ENCODE peak calls at places on chromosomes 6 and 20, in eight cellular contexts. G, Y, J, E, S, A, W and M are unnamed samples. For H3K4me1 and H3K9me2, the result is how much of the 10 kb centered on the place peaks cover.

GRCh38 chr20:32191873-32192272 is 15.7 kb downstream of the PLAGL2 start:
- DNase-seq in G (no peak), Y (no peak), J (no peak), E (no peak), S (no peak), A (no peak), W (no peak), M (no peak)

GRCh38 chr6:168134399-168135201 is 55.6 kb upstream of the FRMD1 start:
- DNase-seq in G (no peak), Y (no peak), J (no peak), E (no peak), S (no peak), A (no peak), W (no peak), M (no peak)

GRCh38 chr6:26199057-26199772 is 112.0 kb downstream of the HFE start:
- DNase-seq in G (peak), Y (peak), J (peak), E (peak), S (peak), A (peak), W (peak), M (peak)

GRCh38 chr6:55643868-55644267 is 64.9 kb upstream of the HMGCLL1 start:
- DNase-seq in G (no peak), Y (no peak), J (no peak), E (no peak), S (no peak), A (no peak), W (no peak), M (peak)

GRCh38 chr20:49247792-49248191 is 28.6 kb downstream of the DDX27 start:
- DNase-seq in G (no peak), Y (no peak), J (no peak), E (no peak), S (no peak), A (no peak), W (no peak), M (no peak)

GRCh38 chr6:157546366-157546765 is 165.4 kb downstream of the ZDHHC14 start:
- DNase-seq in G (no peak), Y (no peak), J (no peak), E (no peak), S (no peak), A (peak), W (no peak), M (no peak)

GRCh38 chr6:16057411-16057810 is 71.5 kb upstream of the MYLIP start:
- DNase-seq in G (no peak), Y (no peak), J (no peak), E (no peak), S (no peak), A (no peak), W (no peak), M (peak)

GRCh38 chr6:168087436-168088160 is 8.6 kb upstream of the FRMD1 start:
- DNase-seq in G (no peak), Y (no peak), J (no peak), E (no peak), S (no peak), A (no peak), W (no peak), M (no peak)

GRCh38 chr20:9514461-9515210 is at the start of gene LAMP5:
- DNase-seq in G (no peak), Y (no peak), J (peak), E (no peak), S (peak), A (peak), W (peak), M (peak)

GRCh38 chr6:113178349-113178748 is 678.8 kb upstream of the MARCKS start:
- DNase-seq in G (no peak), Y (no peak), J (no peak), E (no peak), S (no peak), A (no peak), W (no peak), M (peak)

GRCh38 chr6:10722570-10722819 is 375 bp upstream of the TMEM14C start:
- DNase-seq in G (no peak), Y (no peak), J (no peak), E (no peak), S (no peak), A (no peak), W (no peak), M (no peak)

GRCh38 chr20:42392417-42392816 is 774.2 kb upstream of the CHD6 start:
- DNase-seq in G (no peak), Y (no peak), J (no peak), E (no peak), S (no peak), A (no peak), W (no peak), M (no peak)

GRCh38 chr6:164152611-164153010 is 738.1 kb downstream of the QKI start:
- DNase-seq in G (no peak), Y (no peak), J (no peak), E (no peak), S (no peak), A (no peak), W (no peak), M (no peak)

GRCh38 chr6:164148789-164149188 is 734.3 kb downstream of the QKI start:
- DNase-seq in G (no peak), Y (no peak), J (no peak), E (no peak), S (no peak), A (no peak), W (no peak), M (no peak)

GRCh38 chr6:164151161-164151728 is 736.7 kb downstream of the QKI start:
- DNase-seq in G (no peak), Y (no peak), J (no peak), E (no peak), S (no peak), A (no peak), W (no peak), M (no peak)

GRCh38 chr6:164151762-164152161 is 737.2 kb downstream of the QKI start:
- DNase-seq in G (no peak), Y (no peak), J (no peak), E (no peak), S (no peak), A (no peak), W (no peak), M (no peak)

GRCh38 chr6:164150221-164150620 is 735.7 kb downstream of the QKI start:
- DNase-seq in G (no peak), Y (no peak), J (no peak), E (no peak), S (no peak), A (no peak), W (no peak), M (no peak)
- TF ChIP-seq CTCF in G (no peak), Y (no peak), J (no peak), E (no peak), S (no peak), A (no peak), W (no peak), M (no peak)

DNA sequence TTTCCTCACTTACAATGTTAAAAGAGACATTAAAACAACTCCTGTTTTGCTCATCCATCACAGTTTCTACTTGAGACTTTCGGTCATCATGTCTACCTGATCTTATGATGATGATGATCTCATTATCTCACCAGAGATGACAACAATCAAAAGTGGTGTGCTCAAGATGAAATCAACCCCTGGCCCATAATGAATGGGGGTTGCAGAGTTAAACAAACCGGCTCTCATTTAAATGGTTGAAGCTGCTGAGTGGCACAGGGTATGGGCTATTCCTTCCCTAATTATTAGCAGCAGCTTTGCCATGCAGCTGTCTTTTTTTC is 58.1 kb downstream of the GJA10 start:
- DNase-seq in G (no peak), Y (no peak), J (no peak), E (no peak), S (no peak), A (no peak), W (no peak), M (no peak)
- H3K4me1 ChIP-seq in G (under half), Y (under half), J (under half), E (under half), S (under half), A (under half), W (under half), M (under half)

GRCh38 chr6:82248233-82248735 is 740 bp upstream of the IBTK start:
- DNase-seq in G (peak), Y (no peak), J (peak), E (no peak), S (peak), A (peak), W (no peak), M (peak)

GRCh38 chr6:82246370-82246769 is 1.2 kb downstream of the IBTK start:
- DNase-seq in G (no peak), Y (no peak), J (no peak), E (no peak), S (no peak), A (no peak), W (no peak), M (peak)

GRCh38 chr6:82249381-82250253 is 2.1 kb upstream of the IBTK start:
- DNase-seq in G (no peak), Y (no peak), J (no peak), E (no peak), S (no peak), A (no peak), W (no peak), M (no peak)

GRCh38 chr6:82246802-82247633 is 526 bp downstream of the IBTK start:
- DNase-seq in G (peak), Y (peak), J (peak), E (peak), S (peak), A (peak), W (peak), M (peak)

GRCh38 chr6:82247634-82248232 is at the start of gene IBTK:
- DNase-seq in G (peak), Y (peak), J (peak), E (peak), S (peak), A (peak), W (peak), M (peak)
- H3K9me2 ChIP-seq in G (under half), Y (under half), J (under half), E (under half), S (under half), A (under half), W (under half), M (under half)

GRCh38 chr6:125815050-125815910 is 24.5 kb downstream of the NCOA7 start:
- DNase-seq in G (no peak), Y (no peak), J (no peak), E (no peak), S (no peak), A (no peak), W (no peak), M (no peak)

GRCh38 chr6:125810435-125810834 is 19.7 kb downstream of the NCOA7 start:
- DNase-seq in G (no peak), Y (no peak), J (no peak), E (no peak), S (no peak), A (no peak), W (no peak), M (no peak)

GRCh38 chr6:125809771-125810315 is 19.1 kb downstream of the NCOA7 start:
- DNase-seq in G (no peak), Y (no peak), J (no peak), E (peak), S (no peak), A (no peak), W (no peak), M (no peak)

GRCh38 chr6:125811259-125811658 is 20.5 kb downstream of the NCOA7 start:
- DNase-seq in G (no peak), Y (no peak), J (no peak), E (no peak), S (no peak), A (no peak), W (no peak), M (no peak)

DNA sequence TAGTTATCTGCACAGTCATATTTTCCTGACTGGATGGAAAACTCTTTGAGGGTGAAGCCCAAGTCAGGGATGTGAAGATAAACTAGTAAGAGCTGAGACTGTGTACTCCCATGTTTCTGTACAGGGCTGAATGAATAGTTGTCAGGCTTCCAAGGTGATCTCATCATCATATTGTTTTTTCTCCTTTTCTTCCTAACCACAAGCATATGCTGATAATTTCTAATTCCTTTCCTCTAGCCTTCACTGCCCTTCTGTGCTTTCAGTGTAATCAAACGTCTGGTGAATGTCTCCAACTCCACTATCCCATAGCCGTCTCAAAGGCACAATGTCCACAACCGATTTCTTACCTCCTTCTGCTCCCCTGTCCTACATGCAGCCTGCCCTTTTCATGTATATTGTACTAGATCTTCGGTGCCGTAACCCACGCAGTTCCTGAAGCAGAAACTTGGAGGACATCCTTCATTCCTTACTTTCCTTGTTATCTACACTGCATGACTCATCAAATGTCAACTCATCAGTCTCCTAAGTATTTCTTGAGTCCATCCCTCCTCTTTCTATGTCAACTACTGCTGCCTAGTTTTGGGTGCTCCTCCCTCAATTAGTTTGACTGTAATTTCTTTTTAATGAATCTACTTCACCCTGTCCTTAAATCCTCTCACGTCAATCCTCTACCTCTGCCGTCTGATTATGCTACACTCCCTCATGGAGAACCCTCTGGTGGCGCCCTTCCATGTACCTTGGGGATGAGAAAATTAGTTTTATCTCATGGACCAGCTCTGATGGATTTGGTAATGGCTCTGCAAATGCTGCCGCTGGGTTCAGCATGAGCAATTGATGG is 21.9 kb downstream of the NCOA7 start:
- DNase-seq in G (no peak), Y (peak), J (peak), E (no peak), S (no peak), A (no peak), W (no peak), M (peak)
- TF ChIP-seq CTCF in G (no peak), Y (no peak), J (no peak), E (no peak), S (no peak), A (no peak), W (no peak), M (no peak)

GRCh38 chr6:125794342-125795137 is 3.8 kb downstream of the NCOA7 start:
- DNase-seq in G (no peak), Y (no peak), J (no peak), E (no peak), S (no peak), A (no peak), W (no peak), M (peak)
- H3K4me1 ChIP-seq in G (under half), Y (half or more), J (under half), E (half or more), S (under half), A (under half), W (under half), M (half or more)

GRCh38 chr20:37915434-37915787 is 12.5 kb downstream of the VSTM2L start:
- DNase-seq in G (no peak), Y (no peak), J (no peak), E (no peak), S (no peak), A (peak), W (no peak), M (no peak)
- H3K9me2 ChIP-seq in G (under half), Y (under half), J (under half), E (under half), S (under half), A (under half), W (under half), M (under half)

DNA sequence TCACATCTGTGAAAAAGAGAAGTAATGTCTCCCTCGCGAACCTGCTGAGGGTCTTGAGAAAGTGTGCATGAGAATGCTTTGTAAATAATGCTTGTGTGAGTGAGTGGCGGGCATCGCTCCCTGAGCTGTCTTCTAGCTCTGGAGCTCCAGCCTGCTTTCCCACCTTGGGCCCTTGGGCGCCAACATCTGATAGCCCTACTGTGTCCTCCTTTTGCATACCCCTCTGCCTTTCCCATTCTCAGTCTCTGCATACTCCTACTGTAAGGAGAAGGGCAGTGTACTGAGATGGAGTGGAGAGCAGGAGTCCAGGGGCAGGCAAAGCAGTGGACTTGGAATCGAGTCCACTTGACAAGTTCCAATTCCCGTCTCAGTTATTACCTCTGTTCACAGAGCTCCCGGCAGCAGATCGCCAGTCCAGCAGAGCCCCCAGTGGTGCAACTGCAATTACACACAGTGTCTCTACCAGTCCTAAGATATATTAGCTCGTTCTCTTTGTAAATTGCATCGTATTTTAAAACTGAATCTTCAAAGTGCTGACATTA is 855 bp upstream of the NCR2 start:
- DNase-seq in G (no peak), Y (no peak), J (no peak), E (peak), S (no peak), A (no peak), W (peak), M (peak)
- TF ChIP-seq CTCF in G (peak), Y (peak), J (peak), E (peak), S (peak), A (peak), W (no peak), M (peak)

DNA sequence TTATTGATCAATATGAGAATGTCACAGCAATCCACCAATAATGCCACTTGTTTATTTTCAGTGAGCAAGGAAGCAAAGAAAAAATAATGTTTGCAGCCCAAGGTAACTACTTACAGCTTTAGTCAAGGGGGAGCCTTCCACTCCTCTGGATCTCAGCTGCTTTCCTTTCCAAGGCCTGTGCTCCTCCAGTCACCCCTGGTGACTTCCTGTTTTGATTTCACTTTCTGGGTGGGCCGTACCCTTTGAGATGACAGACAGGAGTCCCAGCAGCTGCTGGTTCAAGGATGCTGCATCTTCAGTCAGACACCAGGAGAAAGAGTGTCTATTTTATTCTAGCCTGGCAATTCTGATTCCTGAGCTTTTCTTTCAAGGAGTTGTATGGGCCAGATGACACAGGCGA is 5.6 kb upstream of the VNN2 start:
- DNase-seq in G (no peak), Y (no peak), J (no peak), E (peak), S (peak), A (peak), W (no peak), M (no peak)
- H3K4me1 ChIP-seq in G (under half), Y (under half), J (under half), E (half or more), S (under half), A (under half), W (under half), M (under half)